ENCODE peak calls at places on chromosomes 7 and 10, in six cellular contexts. E, N, U, L, B and F are unnamed samples.

GRCh38 chr10:49559476-49559875 is 20.6 kb upstream of the ERCC6 start:
- DNase-seq in U (no peak), L (no peak), B (no peak), N (peak; percentile 66), E (peak; percentile 41), F (no peak)

GRCh38 chr7:137684776-137685175 is 162.0 kb downstream of the DGKI start:
- DNase-seq in N (no peak), L (no peak), E (no peak), B (no peak), U (no peak), F (no peak)

GRCh38 chr10:78596556-78596955 is 472.2 kb upstream of the ZMIZ1 start:
- DNase-seq in N (no peak), U (no peak), L (no peak), E (no peak), B (no peak), F (no peak)

GRCh38 chr7:37916673-37917660 is at the start of gene SFRP4:
- DNase-seq in U (no peak), E (peak; percentile 74), N (peak; percentile 90), B (no peak), L (peak; percentile 66), F (no peak)

GRCh38 chr7:18425873-18426520 is 69.6 kb upstream of the HDAC9 start:
- DNase-seq in N (no peak), U (no peak), E (no peak), L (no peak), B (no peak), F (no peak)

GRCh38 chr10:131579251-131580071 is 267.9 kb upstream of the TCERG1L start:
- DNase-seq in N (no peak), L (no peak), E (no peak), B (no peak), U (no peak), F (no peak)

GRCh38 chr10:119520283-119520682 is 22.2 kb downstream of the RGS10 start:
- DNase-seq in B (no peak), U (no peak), N (no peak), L (no peak), E (no peak), F (no peak)

GRCh38 chr10:59109826-59110225 is 66.6 kb upstream of the PHYHIPL start:
- DNase-seq in B (no peak), N (no peak), U (no peak), L (no peak), E (no peak), F (no peak)

GRCh38 chr10:99370993-99371392 is 41.8 kb downstream of the CNNM1 start:
- DNase-seq in E (peak; percentile 64), L (peak; percentile 50), U (no peak), N (peak; percentile 27), B (no peak), F (no peak)

GRCh38 chr7:32427769-32428291 is 62.4 kb downstream of the LSM5 start:
- DNase-seq in N (peak; percentile 77), E (peak; percentile 87), B (peak; percentile 15), L (peak; percentile 76), U (peak; percentile 4), F (peak; percentile 27)

GRCh38 chr7:74479961-74480829 is 26.5 kb downstream of the GTF2IRD1 start:
- DNase-seq in E (peak; percentile 93), L (peak; percentile 54), U (no peak), B (no peak), N (peak; percentile 89), F (no peak)

GRCh38 chr7:89027781-89028180 is 232.2 kb upstream of the TEX47 start:
- DNase-seq in L (no peak), U (no peak), E (no peak), B (no peak), N (no peak), F (no peak)

GRCh38 chr7:116210345-116211005 is at the start of gene TES:
- DNase-seq in N (peak; percentile 35), E (peak; percentile 80), L (peak; percentile 91), U (peak; percentile 47), B (peak; percentile 60), F (peak; percentile 66)